ENCODE peak calls at places on chromosomes 16 and 17, in eight cellular contexts. One of them, this sample, is unnamed.

GRCh38 chr16:84175351-84176081 is 11.3 kb downstream of the TAF1C start:
- DNase-seq in tibial artery: peak
- DNase-seq in NB4: peak
- DNase-seq in AG09309: no peak
- DNase-seq in GM20000: peak
- DNase-seq in heart right ventricle: no peak
- DNase-seq in foreskin keratinocyte: peak
- DNase-seq in endothelial cell: peak
- DNase-seq in this sample: no peak

GRCh38 chr17:64084086-64084939 is 45.6 kb downstream of the ERN1 start:
- DNase-seq in tibial artery: peak
- DNase-seq in NB4: peak
- DNase-seq in AG09309: no peak
- DNase-seq in GM20000: no peak
- DNase-seq in heart right ventricle: no peak
- DNase-seq in foreskin keratinocyte: no peak
- DNase-seq in endothelial cell: no peak
- DNase-seq in this sample: no peak

GRCh38 chr17:44905006-44906000 is 6.1 kb upstream of the EFTUD2 start:
- DNase-seq in tibial artery: no peak
- DNase-seq in NB4: no peak
- DNase-seq in AG09309: no peak
- DNase-seq in GM20000: no peak
- DNase-seq in heart right ventricle: no peak
- DNase-seq in foreskin keratinocyte: no peak
- DNase-seq in endothelial cell: no peak
- DNase-seq in this sample: no peak

GRCh38 chr16:23296994-23297393 is 5.1 kb upstream of the SCNN1B start:
- DNase-seq in tibial artery: no peak
- DNase-seq in NB4: peak
- DNase-seq in AG09309: no peak
- DNase-seq in GM20000: peak
- DNase-seq in heart right ventricle: no peak
- DNase-seq in foreskin keratinocyte: no peak
- DNase-seq in endothelial cell: no peak
- DNase-seq in this sample: peak

GRCh38 chr17:42512733-42513251 is 23.2 kb upstream of the NAGLU start:
- DNase-seq in tibial artery: no peak
- DNase-seq in NB4: no peak
- DNase-seq in AG09309: no peak
- DNase-seq in GM20000: peak
- DNase-seq in heart right ventricle: no peak
- DNase-seq in foreskin keratinocyte: no peak
- DNase-seq in endothelial cell: no peak
- DNase-seq in this sample: peak

GRCh38 chr17:55005520-55005919 is 37.0 kb downstream of the STXBP4 start:
- DNase-seq in tibial artery: no peak
- DNase-seq in NB4: peak
- DNase-seq in AG09309: no peak
- DNase-seq in GM20000: peak
- DNase-seq in heart right ventricle: no peak
- DNase-seq in foreskin keratinocyte: no peak
- DNase-seq in endothelial cell: no peak
- DNase-seq in this sample: no peak

GRCh38 chr16:10992797-10993196 is 48.4 kb downstream of the CLEC16A start:
- DNase-seq in tibial artery: no peak
- DNase-seq in NB4: peak
- DNase-seq in AG09309: no peak
- DNase-seq in GM20000: no peak
- DNase-seq in heart right ventricle: no peak
- DNase-seq in foreskin keratinocyte: peak
- DNase-seq in endothelial cell: no peak
- DNase-seq in this sample: no peak

GRCh38 chr17:22507823-22508222 is 815.5 kb downstream of the KCNJ18 start:
- DNase-seq in tibial artery: no peak
- DNase-seq in NB4: peak
- DNase-seq in AG09309: no peak
- DNase-seq in GM20000: no peak
- DNase-seq in heart right ventricle: no peak
- DNase-seq in foreskin keratinocyte: no peak
- DNase-seq in endothelial cell: no peak
- DNase-seq in this sample: no peak

GRCh38 chr17:39988206-39988810 is 7.7 kb downstream of the PSMD3 start:
- DNase-seq in tibial artery: no peak
- DNase-seq in NB4: no peak
- DNase-seq in AG09309: no peak
- DNase-seq in GM20000: no peak
- DNase-seq in heart right ventricle: no peak
- DNase-seq in foreskin keratinocyte: no peak
- DNase-seq in endothelial cell: no peak
- DNase-seq in this sample: no peak

GRCh38 chr17:15213381-15214087 is 51.6 kb downstream of the PMP22 start:
- DNase-seq in tibial artery: no peak
- DNase-seq in NB4: peak
- DNase-seq in AG09309: peak
- DNase-seq in GM20000: no peak
- DNase-seq in heart right ventricle: no peak
- DNase-seq in foreskin keratinocyte: no peak
- DNase-seq in endothelial cell: peak
- DNase-seq in this sample: no peak

GRCh38 chr17:13520899-13521572 is 80.7 kb downstream of the HS3ST3A1 start:
- DNase-seq in tibial artery: no peak
- DNase-seq in NB4: no peak
- DNase-seq in AG09309: peak
- DNase-seq in GM20000: no peak
- DNase-seq in heart right ventricle: no peak
- DNase-seq in foreskin keratinocyte: no peak
- DNase-seq in endothelial cell: no peak
- DNase-seq in this sample: no peak

GRCh38 chr17:7885357-7886226 is 3.0 kb upstream of the CHD3 start:
- DNase-seq in tibial artery: peak
- DNase-seq in NB4: peak
- DNase-seq in AG09309: no peak
- DNase-seq in GM20000: peak
- DNase-seq in heart right ventricle: peak
- DNase-seq in foreskin keratinocyte: no peak
- DNase-seq in endothelial cell: peak
- DNase-seq in this sample: peak

GRCh38 chr16:17230932-17231581 is 239.7 kb downstream of the XYLT1 start:
- DNase-seq in tibial artery: no peak
- DNase-seq in NB4: peak
- DNase-seq in AG09309: no peak
- DNase-seq in GM20000: no peak
- DNase-seq in heart right ventricle: no peak
- DNase-seq in foreskin keratinocyte: no peak
- DNase-seq in endothelial cell: no peak
- DNase-seq in this sample: no peak

GRCh38 chr17:56898874-56899273 is 15.0 kb downstream of the TRIM25 start:
- DNase-seq in tibial artery: no peak
- DNase-seq in NB4: no peak
- DNase-seq in AG09309: no peak
- DNase-seq in GM20000: no peak
- DNase-seq in heart right ventricle: no peak
- DNase-seq in foreskin keratinocyte: no peak
- DNase-seq in endothelial cell: no peak
- DNase-seq in this sample: no peak

GRCh38 chr17:31388770-31389672 is 2.5 kb upstream of the RAB11FIP4 start:
- DNase-seq in tibial artery: no peak
- DNase-seq in NB4: peak
- DNase-seq in AG09309: no peak
- DNase-seq in GM20000: peak
- DNase-seq in heart right ventricle: peak
- DNase-seq in foreskin keratinocyte: no peak
- DNase-seq in endothelial cell: peak
- DNase-seq in this sample: peak

GRCh38 chr17:31390426-31390747 is 1.1 kb upstream of the RAB11FIP4 start:
- DNase-seq in tibial artery: no peak
- DNase-seq in NB4: no peak
- DNase-seq in AG09309: no peak
- DNase-seq in GM20000: no peak
- DNase-seq in heart right ventricle: no peak
- DNase-seq in foreskin keratinocyte: no peak
- DNase-seq in endothelial cell: no peak
- DNase-seq in this sample: no peak

GRCh38 chr17:31390748-31391495 is 553 bp upstream of the RAB11FIP4 start:
- DNase-seq in tibial artery: no peak
- DNase-seq in NB4: no peak
- DNase-seq in AG09309: no peak
- DNase-seq in GM20000: no peak
- DNase-seq in heart right ventricle: no peak
- DNase-seq in foreskin keratinocyte: no peak
- DNase-seq in endothelial cell: no peak
- DNase-seq in this sample: no peak

GRCh38 chr17:31388351-31388750 is 3.1 kb upstream of the RAB11FIP4 start:
- DNase-seq in tibial artery: no peak
- DNase-seq in NB4: no peak
- DNase-seq in AG09309: no peak
- DNase-seq in GM20000: no peak
- DNase-seq in heart right ventricle: no peak
- DNase-seq in foreskin keratinocyte: no peak
- DNase-seq in endothelial cell: no peak
- DNase-seq in this sample: no peak

DNA sequence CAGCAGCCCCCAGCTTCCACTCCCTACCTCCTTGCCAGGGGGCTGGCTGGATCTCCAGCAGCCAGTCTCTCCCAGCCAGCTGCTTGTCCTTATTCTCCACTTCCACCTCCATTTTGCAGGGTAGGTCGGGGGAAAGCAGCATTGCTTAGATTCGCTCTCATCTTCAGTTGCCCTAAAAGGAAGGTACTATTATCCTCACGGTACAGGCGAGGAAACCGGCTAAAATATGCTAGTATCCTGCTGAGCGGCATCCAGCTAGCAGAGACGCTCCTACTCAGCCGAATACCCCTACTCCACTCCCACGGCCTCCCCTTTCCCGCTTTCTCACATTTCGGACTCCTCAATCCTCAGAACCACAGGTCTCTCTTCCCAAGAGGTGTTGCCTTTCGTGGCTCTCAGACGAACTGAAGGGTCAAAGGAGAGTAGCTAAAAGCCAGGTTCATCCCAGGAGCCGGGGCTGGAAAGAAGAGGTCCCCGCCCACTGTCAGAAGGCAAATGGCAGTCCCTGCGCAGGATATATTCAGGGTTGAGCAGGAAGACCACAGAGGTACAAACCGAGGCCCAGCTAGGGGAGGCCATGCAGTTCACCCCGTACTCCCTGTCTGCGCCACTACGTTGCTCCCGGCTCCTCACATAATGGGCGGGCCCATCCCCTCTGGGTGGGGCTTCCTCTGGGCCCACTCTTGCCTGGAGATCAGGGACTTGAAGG is 1.6 kb upstream of the RAB11FIP4 start:
- DNase-seq in tibial artery: no peak
- DNase-seq in NB4: no peak
- DNase-seq in AG09309: no peak
- DNase-seq in GM20000: no peak
- DNase-seq in heart right ventricle: no peak
- DNase-seq in foreskin keratinocyte: no peak
- DNase-seq in endothelial cell: no peak
- DNase-seq in this sample: no peak
- TF ChIP-seq CTCF in tibial artery: no peak
- TF ChIP-seq CTCF in NB4: no peak
- TF ChIP-seq CTCF in AG09309: no peak
- TF ChIP-seq CTCF in GM20000: no peak
- TF ChIP-seq CTCF in heart right ventricle: no peak
- TF ChIP-seq CTCF in foreskin keratinocyte: no peak
- TF ChIP-seq CTCF in endothelial cell: peak
- TF ChIP-seq CTCF in this sample: no peak

GRCh38 chr16:19213885-19214284 is 45.8 kb downstream of the SYT17 start:
- DNase-seq in tibial artery: no peak
- DNase-seq in NB4: peak
- DNase-seq in AG09309: no peak
- DNase-seq in GM20000: no peak
- DNase-seq in heart right ventricle: no peak
- DNase-seq in foreskin keratinocyte: no peak
- DNase-seq in endothelial cell: no peak
- DNase-seq in this sample: no peak
- TF ChIP-seq CTCF in tibial artery: no peak
- TF ChIP-seq CTCF in NB4: peak
- TF ChIP-seq CTCF in AG09309: no peak
- TF ChIP-seq CTCF in GM20000: no peak
- TF ChIP-seq CTCF in heart right ventricle: no peak
- TF ChIP-seq CTCF in foreskin keratinocyte: peak
- TF ChIP-seq CTCF in endothelial cell: no peak
- TF ChIP-seq CTCF in this sample: no peak

DNA sequence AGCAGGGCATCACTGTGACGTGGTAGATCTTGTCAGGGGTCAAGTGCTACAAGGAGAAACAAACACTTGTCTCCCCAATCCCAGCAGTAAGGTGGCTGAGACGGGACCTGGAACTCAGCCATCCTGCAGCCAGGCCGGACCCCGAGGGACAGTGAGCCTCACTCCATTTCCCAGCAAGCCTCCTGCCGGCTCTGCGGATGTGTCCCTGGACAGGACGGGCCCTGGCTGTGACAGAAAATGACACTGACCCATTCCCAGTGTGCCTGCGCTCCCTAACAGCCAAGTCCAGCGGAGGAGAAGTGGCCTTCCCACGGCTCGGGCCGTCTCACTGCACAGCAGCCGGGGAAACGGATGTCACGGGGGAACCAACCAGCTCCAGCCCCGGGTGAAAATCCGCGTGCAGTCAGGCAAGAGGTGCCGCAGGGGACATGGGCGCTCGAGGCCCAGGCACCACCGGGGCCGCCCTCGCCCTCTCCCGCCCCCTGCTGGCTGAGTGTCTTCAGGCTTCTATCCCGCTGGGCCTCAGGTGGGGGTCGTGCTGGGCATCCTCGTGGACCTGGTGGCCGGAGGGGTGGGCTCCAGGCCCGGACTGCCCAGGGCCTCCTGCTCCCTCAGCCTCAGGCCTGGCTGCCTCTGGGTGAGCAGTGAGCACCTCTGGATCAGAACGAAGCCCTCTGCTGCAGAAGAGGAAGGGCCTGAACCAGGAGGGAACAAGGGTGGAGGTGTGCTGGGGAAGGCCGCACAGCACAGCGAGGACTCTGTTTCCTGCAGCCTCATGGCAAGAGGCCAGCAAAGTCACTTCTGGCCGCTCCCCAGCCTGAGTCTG is 6.7 kb downstream of the HAGHL start:
- DNase-seq in tibial artery: no peak
- DNase-seq in NB4: peak
- DNase-seq in AG09309: no peak
- DNase-seq in GM20000: no peak
- DNase-seq in heart right ventricle: peak
- DNase-seq in foreskin keratinocyte: no peak
- DNase-seq in endothelial cell: peak
- DNase-seq in this sample: no peak
- TF ChIP-seq CTCF in tibial artery: no peak
- TF ChIP-seq CTCF in NB4: peak
- TF ChIP-seq CTCF in AG09309: peak
- TF ChIP-seq CTCF in GM20000: peak
- TF ChIP-seq CTCF in heart right ventricle: no peak
- TF ChIP-seq CTCF in foreskin keratinocyte: peak
- TF ChIP-seq CTCF in endothelial cell: peak
- TF ChIP-seq CTCF in this sample: peak

DNA sequence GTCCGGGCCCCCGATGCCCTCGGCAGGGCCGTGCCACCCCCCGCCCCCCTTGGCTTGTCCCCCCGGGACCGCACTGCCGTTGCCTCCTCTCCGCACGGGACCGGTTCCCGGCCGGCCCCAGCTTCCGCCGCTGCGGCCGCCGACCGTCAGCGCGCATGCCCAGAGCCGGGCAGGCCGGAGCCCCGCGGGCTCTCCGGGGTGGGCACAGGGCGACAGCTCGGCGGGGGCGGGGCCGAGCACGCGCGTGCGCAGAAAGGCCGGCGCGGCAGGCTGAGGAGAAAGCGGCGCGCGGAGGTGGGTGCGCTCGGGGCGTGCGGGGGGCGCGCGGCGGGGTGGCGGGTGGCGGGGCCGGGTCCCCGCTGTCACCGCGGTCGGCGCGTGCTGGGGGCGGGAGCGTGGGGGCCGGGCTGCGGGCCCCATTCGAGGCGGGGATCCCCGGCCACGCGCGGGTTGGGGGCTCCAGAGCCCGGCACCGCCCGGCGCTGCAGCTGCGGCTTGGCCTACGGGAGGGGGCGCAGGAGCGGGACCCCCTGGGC is at the start of gene TBC1D24:
- DNase-seq in tibial artery: peak
- DNase-seq in NB4: peak
- DNase-seq in AG09309: no peak
- DNase-seq in GM20000: peak
- DNase-seq in heart right ventricle: peak
- DNase-seq in foreskin keratinocyte: no peak
- DNase-seq in endothelial cell: peak
- DNase-seq in this sample: peak
- TF ChIP-seq CTCF in tibial artery: no peak
- TF ChIP-seq CTCF in NB4: no peak
- TF ChIP-seq CTCF in AG09309: no peak
- TF ChIP-seq CTCF in GM20000: no peak
- TF ChIP-seq CTCF in heart right ventricle: no peak
- TF ChIP-seq CTCF in foreskin keratinocyte: no peak
- TF ChIP-seq CTCF in endothelial cell: no peak
- TF ChIP-seq CTCF in this sample: no peak

This sample was measured in GM13976.